ENCODE peak calls at places on chromosomes 6 and 20, in four cellular contexts. C is Peyer's patch, L is lower lobe of right lung, H is cardiac muscle cell. O is an unnamed sample.

GRCh38 chr20:53227523-53227922 is 255.4 kb downstream of the TSHZ2 start:
- DNase-seq in C (no peak), L (no peak), H (no peak), O (no peak)

GRCh38 chr6:114362957-114363356 is 20.1 kb upstream of the HS3ST5 start:
- DNase-seq in C (no peak), L (no peak), H (no peak), O (no peak)

GRCh38 chr6:55997223-55997874 is 122.0 kb upstream of the BMP5 start:
- DNase-seq in C (no peak), L (no peak), H (no peak), O (no peak)

GRCh38 chr6:78770766-78771165 is 96.6 kb upstream of the IRAK1BP1 start:
- DNase-seq in C (no peak), L (no peak), H (no peak), O (no peak)

GRCh38 chr20:54178256-54178655 is 4.5 kb upstream of the CYP24A1 start:
- DNase-seq in C (no peak), L (no peak), H (no peak), O (no peak)

GRCh38 chr6:52420668-52421358 is 671 bp downstream of the EFHC1 start:
- DNase-seq in C (no peak), L (no peak), H (peak), O (no peak)

GRCh38 chr20:11921326-11921725 is 3.6 kb downstream of the BTBD3 start:
- DNase-seq in C (no peak), L (no peak), H (no peak), O (no peak)

GRCh38 chr6:104411302-104411701 is 448.4 kb downstream of the HACE1 start:
- DNase-seq in C (no peak), L (no peak), H (no peak), O (no peak)

GRCh38 chr20:51311636-51312479 is 230.7 kb downstream of the NFATC2 start:
- DNase-seq in C (no peak), L (no peak), H (peak), O (no peak)

GRCh38 chr6:133191323-133191722 is 49.8 kb upstream of the EYA4 start:
- DNase-seq in C (no peak), L (no peak), H (no peak), O (no peak)

GRCh38 chr6:89970609-89971337 is 76.5 kb downstream of the GJA10 start:
- DNase-seq in C (no peak), L (no peak), H (peak), O (no peak)

GRCh38 chr6:132812255-132812732 is 2.1 kb upstream of the RPS12 start:
- DNase-seq in C (no peak), L (no peak), H (no peak), O (no peak)

GRCh38 chr6:3732345-3733141 is 19.0 kb downstream of the PXDC1 start:
- DNase-seq in C (peak), L (peak), H (peak), O (peak)

GRCh38 chr6:25769983-25770382 is 15.4 kb downstream of the SLC17A4 start:
- DNase-seq in C (no peak), L (no peak), H (no peak), O (no peak)

GRCh38 chr6:97669191-97669651 is 386.2 kb upstream of the MMS22L start:
- DNase-seq in C (no peak), L (no peak), H (peak), O (no peak)

GRCh38 chr6:138162104-138162946 is 586 bp downstream of the ARFGEF3 start:
- DNase-seq in C (peak), L (peak), H (peak), O (no peak)

GRCh38 chr6:149513915-149514314 is 29.1 kb upstream of the ZC3H12D start:
- DNase-seq in C (no peak), L (no peak), H (peak), O (no peak)

GRCh38 chr6:25490018-25490865 is 161.8 kb upstream of the SCGN start:
- DNase-seq in C (peak), L (peak), H (peak), O (peak)

GRCh38 chr20:26216025-26216424 is 519.4 kb upstream of the ZNF337 start:
- DNase-seq in C (no peak), L (no peak), H (no peak), O (no peak)

GRCh38 chr6:119467478-119468081 is 118.0 kb upstream of the MAN1A1 start:
- DNase-seq in C (no peak), L (no peak), H (no peak), O (no peak)

GRCh38 chr20:32473231-32474008 is 111.7 kb downstream of the NOL4L start:
- DNase-seq in C (peak), L (no peak), H (no peak), O (no peak)

GRCh38 chr6:166595061-166595780 is 8.7 kb upstream of the RAMACL start:
- DNase-seq in C (no peak), L (no peak), H (no peak), O (no peak)

GRCh38 chr6:118893882-118894424 is at the start of gene ASF1A:
- DNase-seq in C (peak), L (peak), H (peak), O (peak)

GRCh38 chr6:20826378-20826777 is 292.1 kb downstream of the CDKAL1 start:
- DNase-seq in C (no peak), L (no peak), H (no peak), O (no peak)

GRCh38 chr6:137926207-137926731 is 59.2 kb downstream of the TNFAIP3 start:
- DNase-seq in C (no peak), L (no peak), H (no peak), O (no peak)

GRCh38 chr20:62403331-62403730 is 3.8 kb downstream of the CABLES2 start:
- DNase-seq in C (no peak), L (no peak), H (no peak), O (no peak)

GRCh38 chr20:51220293-51220706 is 197.4 kb upstream of the KCNG1 start:
- DNase-seq in C (peak), L (peak), H (peak), O (peak)

GRCh38 chr20:47956261-47956995 is 171.1 kb upstream of the SULF2 start:
- DNase-seq in C (no peak), L (no peak), H (no peak), O (no peak)

GRCh38 chr6:28167068-28167467 is 25.4 kb downstream of the ZKSCAN8 start:
- DNase-seq in C (no peak), L (no peak), H (no peak), O (no peak)

GRCh38 chr6:33126101-33126714 is 50.4 kb downstream of the HLA-DPB1 start:
- DNase-seq in C (peak), L (peak), H (peak), O (peak)

GRCh38 chr20:20267685-20268429 is 100.0 kb upstream of the INSM1 start:
- DNase-seq in C (no peak), L (no peak), H (no peak), O (no peak)

GRCh38 chr6:147750420-147750819 is 241.9 kb downstream of the SAMD5 start:
- DNase-seq in C (no peak), L (no peak), H (no peak), O (no peak)

GRCh38 chr6:31585531-31585930 is 546 bp upstream of the LST1 start:
- DNase-seq in C (no peak), L (no peak), H (no peak), O (peak)

GRCh38 chr6:134640975-134641429 is 308.9 kb downstream of the ALDH8A1 start:
- DNase-seq in C (peak), L (peak), H (peak), O (peak)

GRCh38 chr6:10613077-10613476 is 81.3 kb downstream of the C6orf52 start:
- DNase-seq in C (no peak), L (no peak), H (no peak), O (no peak)

GRCh38 chr6:44122821-44123220 is 4.4 kb downstream of the MRPL14 start:
- DNase-seq in C (no peak), L (no peak), H (no peak), O (no peak)

GRCh38 chr20:36717657-36718056 is 28.2 kb downstream of the NDRG3 start:
- DNase-seq in C (no peak), L (no peak), H (peak), O (no peak)
- TF ChIP-seq CTCF in C (no peak), L (peak), H (peak), O (no peak)

GRCh38 chr20:4603724-4604123 is 118.0 kb upstream of the PRND start:
- DNase-seq in C (no peak), L (no peak), H (no peak), O (no peak)
- TF ChIP-seq CTCF in C (no peak), L (no peak), H (no peak), O (no peak)

GRCh38 chr6:125952764-125953501 is 3.6 kb upstream of the HINT3 start:
- DNase-seq in C (peak), L (peak), H (no peak), O (no peak)
- TF ChIP-seq CTCF in C (no peak), L (no peak), H (peak), O (no peak)

DNA sequence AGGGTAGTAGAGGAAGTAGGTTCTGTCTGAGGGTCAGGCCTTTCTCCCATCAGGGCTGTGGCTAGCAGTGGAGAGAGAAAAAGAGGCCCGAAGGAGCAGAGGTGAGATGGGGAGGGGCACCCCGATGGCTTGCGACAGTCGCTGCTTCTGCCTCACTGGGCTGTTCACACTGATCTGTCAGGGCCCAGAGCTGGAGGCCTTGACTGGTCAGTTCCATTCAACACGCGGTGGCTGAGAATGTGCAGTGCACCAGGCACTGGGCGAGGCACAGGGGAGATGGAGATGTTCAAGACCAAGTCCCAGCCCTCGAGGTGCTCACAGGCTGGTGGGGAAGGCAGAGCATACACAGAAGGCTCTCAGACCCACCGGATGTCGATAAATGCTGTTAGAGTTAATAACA is 21.4 kb downstream of the SLC12A5 start:
- DNase-seq in C (no peak), L (no peak), H (no peak), O (no peak)
- TF ChIP-seq CTCF in C (no peak), L (no peak), H (no peak), O (no peak)

GRCh38 chr20:49539481-49540231 is 28.3 kb downstream of the PTGIS start:
- DNase-seq in C (no peak), L (no peak), H (no peak), O (no peak)

GRCh38 chr20:49538950-49539349 is 29.0 kb downstream of the PTGIS start:
- DNase-seq in C (no peak), L (no peak), H (no peak), O (no peak)

GRCh38 chr20:49532285-49532946 is 35.5 kb downstream of the PTGIS start:
- DNase-seq in C (no peak), L (no peak), H (no peak), O (no peak)

GRCh38 chr20:49529470-49529869 is 38.5 kb downstream of the PTGIS start:
- DNase-seq in C (no peak), L (no peak), H (no peak), O (no peak)

DNA sequence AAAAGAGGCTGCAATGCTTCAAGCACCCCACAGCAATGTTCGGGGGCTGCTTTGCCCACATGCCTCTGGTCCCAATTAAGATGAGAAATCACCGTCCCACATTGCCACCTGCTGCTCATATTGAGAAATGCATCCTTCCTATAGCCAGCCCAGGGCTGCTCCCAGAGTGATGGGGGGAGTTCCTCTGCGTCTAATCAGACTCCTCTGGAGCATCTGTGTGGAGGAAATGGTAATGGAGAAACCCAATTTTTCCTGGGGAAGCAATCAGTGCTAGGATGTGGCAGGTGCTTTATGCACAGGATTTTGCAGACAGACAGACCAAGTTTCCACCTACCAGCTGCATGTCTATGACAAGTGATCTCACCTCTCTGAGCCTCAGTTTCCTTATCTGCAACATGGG is 33.6 kb downstream of the PTGIS start:
- DNase-seq in C (no peak), L (no peak), H (peak), O (peak)
- TF ChIP-seq CTCF in C (peak), L (peak), H (peak), O (peak)

GRCh38 chr20:40442181-40442963 is 246.7 kb downstream of the MAFB start:
- DNase-seq in C (no peak), L (no peak), H (peak), O (no peak)
- TF ChIP-seq CTCF in C (no peak), L (peak), H (peak), O (no peak)

GRCh38 chr6:125887372-125887771 is 69.2 kb upstream of the HINT3 start:
- DNase-seq in C (no peak), L (no peak), H (no peak), O (no peak)
- TF ChIP-seq CTCF in C (no peak), L (no peak), H (no peak), O (no peak)

O was measured in CD8-positive, alpha-beta T cell.